ENCODE peak calls at places on chromosome 13, in six cellular contexts. W is cardiac muscle cell; F is activated naive CD8-positive, alpha-beta T cell treated with anti-CD3 and anti-CD28 coated beads for 36 hours; O is aorta; J is non-pigmented ciliary epithelial cell; Q is HFF-Myc. I is an unnamed sample.

GRCh38 chr13:37769078-37769477 is 100.5 kb downstream of the TRPC4 start:
- DNase-seq in W (no peak), F (no peak), O (no peak), J (no peak), Q (no peak), I (no peak)

GRCh38 chr13:76822691-76823267 is 63.4 kb downstream of the KCTD12 start:
- DNase-seq in W (peak), F (no peak), O (no peak), J (no peak), Q (no peak), I (no peak)

GRCh38 chr13:43804461-43805070 is 17.8 kb upstream of the ENOX1 start:
- DNase-seq in W (peak), F (no peak), O (no peak), J (no peak), Q (no peak), I (no peak)

GRCh38 chr13:102721800-102722231 is 27.0 kb upstream of the METTL21C start:
- DNase-seq in W (peak), F (no peak), O (no peak), J (no peak), Q (no peak), I (no peak)

GRCh38 chr13:34207334-34207733 is 389.4 kb downstream of the RFC3 start:
- DNase-seq in W (peak), F (no peak), O (peak), J (peak), Q (peak), I (no peak)

GRCh38 chr13:99043700-99044300 is 65.9 kb upstream of the DOCK9 start:
- DNase-seq in W (no peak), F (no peak), O (no peak), J (no peak), Q (no peak), I (no peak)

GRCh38 chr13:27355894-27356293 is 68.5 kb upstream of the GTF3A start:
- DNase-seq in W (no peak), F (no peak), O (no peak), J (no peak), Q (no peak), I (no peak)

GRCh38 chr13:78787189-78787588 is 128.2 kb upstream of the OBI1 start:
- DNase-seq in W (peak), F (no peak), O (no peak), J (no peak), Q (no peak), I (no peak)

GRCh38 chr13:32737679-32738078 is 151.4 kb downstream of the PDS5B start:
- DNase-seq in W (no peak), F (no peak), O (no peak), J (no peak), Q (no peak), I (no peak)

GRCh38 chr13:109654341-109655205 is 131.8 kb downstream of the IRS2 start:
- DNase-seq in W (peak), F (no peak), O (no peak), J (no peak), Q (no peak), I (no peak)

GRCh38 chr13:26721251-26721939 is 39.2 kb downstream of the GPR12 start:
- DNase-seq in W (no peak), F (peak), O (peak), J (no peak), Q (no peak), I (peak)

GRCh38 chr13:39452412-39452811 is 150.6 kb downstream of the LHFPL6 start:
- DNase-seq in W (peak), F (no peak), O (no peak), J (no peak), Q (no peak), I (no peak)

GRCh38 chr13:60112771-60113170 is 51.0 kb downstream of the DIAPH3 start:
- DNase-seq in W (peak), F (no peak), O (no peak), J (peak), Q (no peak), I (no peak)

GRCh38 chr13:25608181-25608580 is 236.4 kb downstream of the ATP8A2 start:
- DNase-seq in W (no peak), F (no peak), O (no peak), J (no peak), Q (no peak), I (no peak)

GRCh38 chr13:67238277-67238859 is 8.2 kb upstream of the PCDH9 start:
- DNase-seq in W (peak), F (no peak), O (no peak), J (no peak), Q (no peak), I (no peak)

GRCh38 chr13:112990783-112991182 is 21.8 kb downstream of the MCF2L start:
- DNase-seq in W (no peak), F (no peak), O (no peak), J (no peak), Q (no peak), I (no peak)

GRCh38 chr13:104450006-104450405 is 1383.8 kb upstream of the SLC10A2 start:
- DNase-seq in W (no peak), F (no peak), O (no peak), J (no peak), Q (no peak), I (no peak)

GRCh38 chr13:109344552-109345157 is 441.7 kb downstream of the IRS2 start:
- DNase-seq in W (peak), F (no peak), O (no peak), J (peak), Q (peak), I (no peak)

GRCh38 chr13:67408823-67409222 is 178.7 kb upstream of the PCDH9 start:
- DNase-seq in W (peak), F (no peak), O (no peak), J (no peak), Q (no peak), I (no peak)

GRCh38 chr13:98214008-98214643 is 37.1 kb upstream of the RNF113B start:
- DNase-seq in W (peak), F (no peak), O (no peak), J (no peak), Q (peak), I (no peak)

GRCh38 chr13:112056739-112057433 is 10.1 kb upstream of the SOX1 start:
- DNase-seq in W (no peak), F (no peak), O (no peak), J (no peak), Q (no peak), I (no peak)

GRCh38 chr13:24500977-24501376 is 11.6 kb downstream of the PARP4 start:
- DNase-seq in W (peak), F (no peak), O (no peak), J (no peak), Q (peak), I (no peak)

GRCh38 chr13:22498006-22498405 is 682.8 kb upstream of the SGCG start:
- DNase-seq in W (no peak), F (no peak), O (no peak), J (no peak), Q (no peak), I (no peak)

GRCh38 chr13:59178344-59178743 is 985.4 kb downstream of the DIAPH3 start:
- DNase-seq in W (peak), F (no peak), O (no peak), J (no peak), Q (no peak), I (no peak)

GRCh38 chr13:29846475-29847256 is 3.8 kb downstream of the UBL3 start:
- DNase-seq in W (no peak), F (no peak), O (no peak), J (no peak), Q (no peak), I (no peak)

GRCh38 chr13:38819053-38819452 is 132.2 kb downstream of the FREM2 start:
- DNase-seq in W (peak), F (no peak), O (no peak), J (no peak), Q (no peak), I (no peak)

GRCh38 chr13:97116754-97117153 is 105.4 kb upstream of the MBNL2 start:
- DNase-seq in W (peak), F (no peak), O (no peak), J (no peak), Q (no peak), I (no peak)

GRCh38 chr13:73549717-73550116 is 490.9 kb downstream of the KLF5 start:
- DNase-seq in W (no peak), F (no peak), O (no peak), J (no peak), Q (no peak), I (no peak)

GRCh38 chr13:75869981-75870380 is 233.9 kb downstream of the LMO7 start:
- DNase-seq in W (no peak), F (no peak), O (no peak), J (no peak), Q (no peak), I (no peak)